ENCODE peak calls at places on chromosome 13, in eight cellular contexts. One of them, this sample, is unnamed.

GRCh38 chr13:109301711-109302110 is 484.7 kb downstream of the IRS2 start:
- DNase-seq in bronchial epithelial cell: no peak
- DNase-seq in HTR-8/SVneo: no peak
- DNase-seq in neural progenitor cell: no peak
- DNase-seq in cerebellar cortex: peak
- DNase-seq in hypothalamus: no peak
- DNase-seq in GM19239: no peak
- DNase-seq in astrocyte of the spinal cord: no peak
- DNase-seq in this sample: no peak

GRCh38 chr13:60514891-60515290 is 117.9 kb downstream of the TDRD3 start:
- DNase-seq in HTR-8/SVneo: no peak
- DNase-seq in astrocyte of the spinal cord: no peak
- DNase-seq in bronchial epithelial cell: no peak
- DNase-seq in neural progenitor cell: no peak
- DNase-seq in GM19239: no peak
- DNase-seq in hypothalamus: no peak
- DNase-seq in cerebellar cortex: no peak
- DNase-seq in this sample: no peak

GRCh38 chr13:111139874-111140561 is 24.9 kb downstream of the ARHGEF7 start:
- DNase-seq in hypothalamus: no peak
- DNase-seq in cerebellar cortex: no peak
- DNase-seq in bronchial epithelial cell: no peak
- DNase-seq in GM19239: no peak
- DNase-seq in astrocyte of the spinal cord: no peak
- DNase-seq in neural progenitor cell: no peak
- DNase-seq in HTR-8/SVneo: no peak
- DNase-seq in this sample: no peak

GRCh38 chr13:71759506-71760225 is 107.3 kb downstream of the DACH1 start:
- DNase-seq in HTR-8/SVneo: no peak
- DNase-seq in GM19239: no peak
- DNase-seq in hypothalamus: no peak
- DNase-seq in neural progenitor cell: peak
- DNase-seq in astrocyte of the spinal cord: peak
- DNase-seq in bronchial epithelial cell: no peak
- DNase-seq in cerebellar cortex: no peak
- DNase-seq in this sample: no peak

GRCh38 chr13:44313674-44314073 is 60.0 kb upstream of the SERP2 start:
- DNase-seq in cerebellar cortex: no peak
- DNase-seq in bronchial epithelial cell: peak
- DNase-seq in hypothalamus: no peak
- DNase-seq in astrocyte of the spinal cord: peak
- DNase-seq in GM19239: no peak
- DNase-seq in neural progenitor cell: no peak
- DNase-seq in HTR-8/SVneo: no peak
- DNase-seq in this sample: peak

GRCh38 chr13:50989476-50989875 is 79.9 kb downstream of the RNASEH2B start:
- DNase-seq in GM19239: no peak
- DNase-seq in cerebellar cortex: peak
- DNase-seq in neural progenitor cell: peak
- DNase-seq in hypothalamus: no peak
- DNase-seq in astrocyte of the spinal cord: peak
- DNase-seq in bronchial epithelial cell: no peak
- DNase-seq in HTR-8/SVneo: no peak
- DNase-seq in this sample: no peak

GRCh38 chr13:89554801-89555200 is 1792.7 kb upstream of the MIR17HG start:
- DNase-seq in hypothalamus: no peak
- DNase-seq in HTR-8/SVneo: no peak
- DNase-seq in GM19239: no peak
- DNase-seq in bronchial epithelial cell: peak
- DNase-seq in neural progenitor cell: no peak
- DNase-seq in cerebellar cortex: no peak
- DNase-seq in astrocyte of the spinal cord: no peak
- DNase-seq in this sample: no peak

GRCh38 chr13:60013166-60013565 is 150.6 kb downstream of the DIAPH3 start:
- DNase-seq in hypothalamus: no peak
- DNase-seq in GM19239: no peak
- DNase-seq in HTR-8/SVneo: no peak
- DNase-seq in bronchial epithelial cell: no peak
- DNase-seq in astrocyte of the spinal cord: no peak
- DNase-seq in neural progenitor cell: peak
- DNase-seq in cerebellar cortex: no peak
- DNase-seq in this sample: no peak

GRCh38 chr13:89163081-89163480 is 1491.9 kb downstream of the SLITRK5 start:
- DNase-seq in cerebellar cortex: peak
- DNase-seq in neural progenitor cell: no peak
- DNase-seq in HTR-8/SVneo: no peak
- DNase-seq in GM19239: no peak
- DNase-seq in hypothalamus: no peak
- DNase-seq in astrocyte of the spinal cord: no peak
- DNase-seq in bronchial epithelial cell: no peak
- DNase-seq in this sample: no peak

GRCh38 chr13:23828866-23829265 is 60.3 kb downstream of the MIPEP start:
- DNase-seq in neural progenitor cell: no peak
- DNase-seq in GM19239: no peak
- DNase-seq in astrocyte of the spinal cord: peak
- DNase-seq in HTR-8/SVneo: no peak
- DNase-seq in hypothalamus: no peak
- DNase-seq in bronchial epithelial cell: peak
- DNase-seq in cerebellar cortex: no peak
- DNase-seq in this sample: peak

GRCh38 chr13:28558126-28558525 is 63.2 kb upstream of the FLT1 start:
- DNase-seq in cerebellar cortex: no peak
- DNase-seq in hypothalamus: no peak
- DNase-seq in HTR-8/SVneo: peak
- DNase-seq in astrocyte of the spinal cord: peak
- DNase-seq in neural progenitor cell: no peak
- DNase-seq in GM19239: no peak
- DNase-seq in bronchial epithelial cell: peak
- DNase-seq in this sample: peak

GRCh38 chr13:38415233-38415632 is 65.6 kb downstream of the UFM1 start:
- DNase-seq in HTR-8/SVneo: no peak
- DNase-seq in neural progenitor cell: no peak
- DNase-seq in GM19239: peak
- DNase-seq in astrocyte of the spinal cord: no peak
- DNase-seq in hypothalamus: no peak
- DNase-seq in bronchial epithelial cell: no peak
- DNase-seq in cerebellar cortex: no peak
- DNase-seq in this sample: no peak

GRCh38 chr13:91701975-91702374 is 303.6 kb downstream of the GPC5 start:
- DNase-seq in hypothalamus: no peak
- DNase-seq in astrocyte of the spinal cord: no peak
- DNase-seq in neural progenitor cell: no peak
- DNase-seq in bronchial epithelial cell: no peak
- DNase-seq in HTR-8/SVneo: no peak
- DNase-seq in cerebellar cortex: no peak
- DNase-seq in GM19239: no peak
- DNase-seq in this sample: no peak

GRCh38 chr13:66492479-66492878 is 737.7 kb downstream of the PCDH9 start:
- DNase-seq in GM19239: no peak
- DNase-seq in hypothalamus: no peak
- DNase-seq in bronchial epithelial cell: peak
- DNase-seq in HTR-8/SVneo: no peak
- DNase-seq in neural progenitor cell: peak
- DNase-seq in cerebellar cortex: no peak
- DNase-seq in astrocyte of the spinal cord: no peak
- DNase-seq in this sample: no peak

GRCh38 chr13:32530841-32531253 is 7.7 kb downstream of the N4BP2L2 start:
- DNase-seq in GM19239: peak
- DNase-seq in HTR-8/SVneo: no peak
- DNase-seq in astrocyte of the spinal cord: peak
- DNase-seq in hypothalamus: peak
- DNase-seq in cerebellar cortex: peak
- DNase-seq in neural progenitor cell: no peak
- DNase-seq in bronchial epithelial cell: no peak
- DNase-seq in this sample: peak

GRCh38 chr13:33312150-33312908 is 26.8 kb upstream of the STARD13 start:
- DNase-seq in bronchial epithelial cell: peak
- DNase-seq in astrocyte of the spinal cord: peak
- DNase-seq in cerebellar cortex: peak
- DNase-seq in hypothalamus: no peak
- DNase-seq in HTR-8/SVneo: no peak
- DNase-seq in neural progenitor cell: no peak
- DNase-seq in GM19239: no peak
- DNase-seq in this sample: peak

GRCh38 chr13:52933547-52934167 is 85.2 kb upstream of the PCDH8 start:
- DNase-seq in HTR-8/SVneo: no peak
- DNase-seq in hypothalamus: no peak
- DNase-seq in neural progenitor cell: no peak
- DNase-seq in astrocyte of the spinal cord: no peak
- DNase-seq in cerebellar cortex: no peak
- DNase-seq in bronchial epithelial cell: no peak
- DNase-seq in GM19239: no peak
- DNase-seq in this sample: no peak

GRCh38 chr13:20197361-20197834 is 4.7 kb upstream of the GJB2 start:
- DNase-seq in astrocyte of the spinal cord: peak
- DNase-seq in bronchial epithelial cell: peak
- DNase-seq in cerebellar cortex: peak
- DNase-seq in HTR-8/SVneo: peak
- DNase-seq in hypothalamus: no peak
- DNase-seq in neural progenitor cell: peak
- DNase-seq in GM19239: no peak
- DNase-seq in this sample: peak